ENCODE peak calls at places on chromosomes 7 and 10, in seven cellular contexts. One of them, this sample, is unnamed.
A peak's percentile ranks its signal among the peaks of the same experiment; 100 is the strongest.

GRCh38 chr10:44647877-44648542 is 263.1 kb upstream of the CXCL12 start:
- DNase-seq in AG08396: peak; percentile 48
- DNase-seq in NCI-H2081: no peak
- DNase-seq in naive B cell: no peak
- DNase-seq in WTC11: no peak
- DNase-seq in AG09309: peak; percentile 78
- DNase-seq in astrocyte of the spinal cord: peak; percentile 30
- DNase-seq in this sample: no peak

GRCh38 chr7:143002106-143002505 is 24.8 kb downstream of the OR9A2 start:
- DNase-seq in AG08396: peak; percentile 18
- DNase-seq in NCI-H2081: no peak
- DNase-seq in astrocyte of the spinal cord: no peak
- DNase-seq in AG09309: no peak
- DNase-seq in WTC11: no peak
- DNase-seq in naive B cell: no peak
- DNase-seq in this sample: peak; percentile 17

GRCh38 chr7:4667776-4668509 is 14.2 kb upstream of the FOXK1 start:
- DNase-seq in AG09309: peak; percentile 84
- DNase-seq in naive B cell: no peak
- DNase-seq in WTC11: no peak
- DNase-seq in NCI-H2081: no peak
- DNase-seq in AG08396: peak; percentile 33
- DNase-seq in astrocyte of the spinal cord: peak; percentile 97
- DNase-seq in this sample: no peak

GRCh38 chr10:71989658-71990454 is 25.7 kb downstream of the CHST3 start:
- DNase-seq in WTC11: no peak
- DNase-seq in AG08396: no peak
- DNase-seq in naive B cell: no peak
- DNase-seq in NCI-H2081: no peak
- DNase-seq in AG09309: no peak
- DNase-seq in astrocyte of the spinal cord: no peak
- DNase-seq in this sample: no peak

GRCh38 chr10:72375585-72375984 is 20.9 kb upstream of the DNAJB12 start:
- DNase-seq in AG09309: no peak
- DNase-seq in naive B cell: no peak
- DNase-seq in NCI-H2081: no peak
- DNase-seq in astrocyte of the spinal cord: no peak
- DNase-seq in AG08396: peak; percentile 19
- DNase-seq in WTC11: peak; percentile 50
- DNase-seq in this sample: no peak

GRCh38 chr7:75905785-75906604 is 9.0 kb upstream of the POR start:
- DNase-seq in astrocyte of the spinal cord: peak; percentile 45
- DNase-seq in naive B cell: no peak
- DNase-seq in AG08396: peak; percentile 69
- DNase-seq in WTC11: peak; percentile 53
- DNase-seq in AG09309: peak; percentile 28
- DNase-seq in NCI-H2081: no peak
- DNase-seq in this sample: no peak

GRCh38 chr7:74625446-74625845 is 32.1 kb upstream of the GTF2I start:
- DNase-seq in naive B cell: no peak
- DNase-seq in AG09309: peak; percentile 29
- DNase-seq in NCI-H2081: no peak
- DNase-seq in WTC11: no peak
- DNase-seq in astrocyte of the spinal cord: peak; percentile 59
- DNase-seq in AG08396: no peak
- DNase-seq in this sample: no peak

GRCh38 chr7:139620676-139621344 is 97.3 kb downstream of the CLEC2L start:
- DNase-seq in naive B cell: no peak
- DNase-seq in AG08396: peak; percentile 36
- DNase-seq in AG09309: no peak
- DNase-seq in WTC11: peak; percentile 84
- DNase-seq in astrocyte of the spinal cord: no peak
- DNase-seq in NCI-H2081: peak; percentile 32
- DNase-seq in this sample: peak; percentile 23

GRCh38 chr10:42954776-42955492 is 121.9 kb upstream of the RET start:
- DNase-seq in astrocyte of the spinal cord: no peak
- DNase-seq in NCI-H2081: no peak
- DNase-seq in naive B cell: no peak
- DNase-seq in WTC11: peak; percentile 6
- DNase-seq in AG09309: no peak
- DNase-seq in AG08396: no peak
- DNase-seq in this sample: no peak

GRCh38 chr7:36605662-36606441 is 118.4 kb downstream of the AOAH start:
- DNase-seq in NCI-H2081: no peak
- DNase-seq in AG08396: no peak
- DNase-seq in AG09309: no peak
- DNase-seq in astrocyte of the spinal cord: no peak
- DNase-seq in naive B cell: no peak
- DNase-seq in WTC11: no peak
- DNase-seq in this sample: no peak

GRCh38 chr7:128380807-128381130 is 19.3 kb upstream of the PRRT4 start:
- DNase-seq in AG09309: no peak
- DNase-seq in WTC11: no peak
- DNase-seq in astrocyte of the spinal cord: no peak
- DNase-seq in naive B cell: no peak
- DNase-seq in AG08396: no peak
- DNase-seq in NCI-H2081: no peak
- DNase-seq in this sample: no peak

GRCh38 chr7:50166997-50167961 is 74.2 kb upstream of the ZPBP start:
- DNase-seq in AG09309: no peak
- DNase-seq in AG08396: no peak
- DNase-seq in NCI-H2081: no peak
- DNase-seq in naive B cell: no peak
- DNase-seq in astrocyte of the spinal cord: no peak
- DNase-seq in WTC11: no peak
- DNase-seq in this sample: peak; percentile 39

GRCh38 chr10:74109452-74109851 is 41.2 kb downstream of the AP3M1 start:
- DNase-seq in AG09309: no peak
- DNase-seq in naive B cell: no peak
- DNase-seq in NCI-H2081: no peak
- DNase-seq in AG08396: no peak
- DNase-seq in astrocyte of the spinal cord: no peak
- DNase-seq in WTC11: no peak
- DNase-seq in this sample: no peak

GRCh38 chr10:34814228-34815173 is 595 bp downstream of the PARD3 start:
- DNase-seq in NCI-H2081: no peak
- DNase-seq in AG09309: no peak
- DNase-seq in AG08396: peak; percentile 70
- DNase-seq in WTC11: peak; percentile 63
- DNase-seq in astrocyte of the spinal cord: peak; percentile 39
- DNase-seq in naive B cell: no peak
- DNase-seq in this sample: no peak

GRCh38 chr7:361680-362415 is 71.9 kb downstream of the FOXL3 start:
- DNase-seq in naive B cell: no peak
- DNase-seq in WTC11: no peak
- DNase-seq in NCI-H2081: no peak
- DNase-seq in AG08396: no peak
- DNase-seq in astrocyte of the spinal cord: no peak
- DNase-seq in AG09309: no peak
- DNase-seq in this sample: no peak

GRCh38 chr10:25506821-25507335 is 332.1 kb downstream of the GPR158 start:
- DNase-seq in WTC11: no peak
- DNase-seq in NCI-H2081: no peak
- DNase-seq in AG08396: no peak
- DNase-seq in astrocyte of the spinal cord: no peak
- DNase-seq in naive B cell: no peak
- DNase-seq in AG09309: no peak
- DNase-seq in this sample: no peak

GRCh38 chr10:80506189-80506575 is 31.5 kb upstream of the SH2D4B start:
- DNase-seq in AG08396: no peak
- DNase-seq in astrocyte of the spinal cord: peak; percentile 78
- DNase-seq in WTC11: no peak
- DNase-seq in NCI-H2081: no peak
- DNase-seq in AG09309: no peak
- DNase-seq in naive B cell: no peak
- DNase-seq in this sample: no peak

GRCh38 chr7:5797716-5798115 is 16.3 kb upstream of the RNF216 start:
- DNase-seq in WTC11: no peak
- DNase-seq in naive B cell: no peak
- DNase-seq in AG09309: no peak
- DNase-seq in NCI-H2081: no peak
- DNase-seq in astrocyte of the spinal cord: no peak
- DNase-seq in AG08396: no peak
- DNase-seq in this sample: peak; percentile 82